ENCODE peak calls at places on chromosomes 6 and 20, in six cellular contexts. G is IMR-90, J is body of pancreas, V is HCT116, O is testis, X is lung. E is an unnamed sample.

GRCh38 chr6:43770417-43771209 is 602 bp downstream of the VEGFA start:
- DNase-seq in G (peak; percentile 69), J (peak; percentile 80), V (no peak), O (peak; percentile 56), X (peak; percentile 75), E (peak; percentile 71)

GRCh38 chr20:50689864-50690263 is 1.5 kb downstream of the RIPOR3 start:
- DNase-seq in G (no peak), J (peak; percentile 90), V (no peak), O (peak; percentile 34), X (no peak), E (no peak)

GRCh38 chr20:266604-267562 is 9.4 kb downstream of the DEFB132 start:
- DNase-seq in G (peak; percentile 62), J (peak; percentile 91), V (peak; percentile 65), O (peak; percentile 93), X (peak; percentile 92), E (peak; percentile 93)

GRCh38 chr6:160972111-160972510 is 19.5 kb upstream of the MAP3K4 start:
- DNase-seq in G (peak; percentile 97), J (no peak), V (no peak), O (no peak), X (no peak), E (no peak)

GRCh38 chr20:51629399-51630058 is 87.0 kb upstream of the NFATC2 start:
- DNase-seq in G (no peak), J (no peak), V (no peak), O (no peak), X (no peak), E (no peak)

GRCh38 chr6:354631-355280 is 36.8 kb upstream of the IRF4 start:
- DNase-seq in G (no peak), J (no peak), V (no peak), O (no peak), X (no peak), E (no peak)

GRCh38 chr20:31670371-31671228 is 32.9 kb downstream of the COX4I2 start:
- DNase-seq in G (peak; percentile 75), J (peak; percentile 93), V (no peak), O (peak; percentile 56), X (peak; percentile 49), E (peak; percentile 77)

GRCh38 chr20:58781138-58781537 is 69.6 kb downstream of the GNAS-AS1 start:
- DNase-seq in G (no peak), J (no peak), V (no peak), O (no peak), X (no peak), E (no peak)

GRCh38 chr20:38170914-38171300 is 5.8 kb upstream of the TGM2 start:
- DNase-seq in G (no peak), J (no peak), V (no peak), O (no peak), X (no peak), E (no peak)

GRCh38 chr6:137949686-137950390 is 82.8 kb downstream of the TNFAIP3 start:
- DNase-seq in G (no peak), J (no peak), V (no peak), O (no peak), X (no peak), E (no peak)
- H3K4me1 ChIP-seq in G (no peaks in the 10 kb centered on the region), J (no peaks in the 10 kb centered on the region), V (no peaks in the 10 kb centered on the region), O (no peaks in the 10 kb centered on the region), X (no peaks in the 10 kb centered on the region), E (no peaks in the 10 kb centered on the region)

GRCh38 chr6:16241321-16241689 is 2.9 kb downstream of the GMPR start:
- DNase-seq in G (no peak), J (no peak), V (no peak), O (no peak), X (no peak), E (no peak)

GRCh38 chr6:16244869-16245451 is 6.6 kb downstream of the GMPR start:
- DNase-seq in G (peak; percentile 51), J (peak; percentile 46), V (no peak), O (no peak), X (no peak), E (peak; percentile 55)

GRCh38 chr6:16243664-16244063 is 5.3 kb downstream of the GMPR start:
- DNase-seq in G (no peak), J (no peak), V (no peak), O (no peak), X (no peak), E (no peak)

GRCh38 chr6:16243055-16243454 is 4.7 kb downstream of the GMPR start:
- DNase-seq in G (peak; percentile 87), J (peak; percentile 12), V (no peak), O (no peak), X (no peak), E (no peak)

DNA sequence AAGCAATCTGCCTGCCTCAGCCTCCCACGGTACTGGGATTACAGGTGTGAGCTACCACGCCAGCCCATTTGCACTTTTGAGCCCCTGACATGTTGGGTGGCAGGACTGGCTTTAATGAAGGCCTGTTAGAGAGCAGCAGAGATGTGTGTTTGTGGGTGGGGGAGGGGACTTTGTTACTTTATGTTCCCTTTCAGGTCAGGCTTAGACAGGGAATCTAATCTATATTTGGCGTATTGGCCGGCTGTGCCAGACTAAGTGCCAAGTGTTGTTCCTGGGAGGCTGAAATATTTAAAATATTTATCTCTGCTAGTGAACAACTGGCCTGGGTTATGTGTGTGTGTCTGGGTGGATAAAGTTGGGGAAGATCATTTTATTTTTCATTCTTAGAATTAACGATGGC is 6.1 kb downstream of the GMPR start:
- DNase-seq in G (no peak), J (peak; percentile 39), V (no peak), O (peak; percentile 54), X (no peak), E (no peak)
- H3K27ac ChIP-seq in G (no peak overlapping the region), J (peak overlapping the region; percentile 39), V (no peak overlapping the region), O (peak overlapping the region; percentile 36), X (peak overlapping the region; percentile 75), E (peak overlapping the region; percentile 40)

GRCh38 chr6:111842891-111843290 is 30.4 kb downstream of the FYN start:
- DNase-seq in G (peak; percentile 34), J (no peak), V (no peak), O (no peak), X (no peak), E (no peak)
- H3K4me1 ChIP-seq in G (peaks cover 21% of the 10 kb centered on the region), J (peaks cover 3% of the 10 kb centered on the region), V (no peaks in the 10 kb centered on the region), O (peaks cover 22% of the 10 kb centered on the region), X (peaks cover 29% of the 10 kb centered on the region), E (peaks cover 55% of the 10 kb centered on the region)

GRCh38 chr6:12528171-12528570 is 188.4 kb upstream of the PHACTR1 start:
- DNase-seq in G (no peak), J (no peak), V (no peak), O (no peak), X (no peak), E (no peak)
- H3K27ac ChIP-seq in G (no peak overlapping the region), J (no peak overlapping the region), V (no peak overlapping the region), O (no peak overlapping the region), X (peak overlapping the region; percentile 25), E (no peak overlapping the region)

DNA sequence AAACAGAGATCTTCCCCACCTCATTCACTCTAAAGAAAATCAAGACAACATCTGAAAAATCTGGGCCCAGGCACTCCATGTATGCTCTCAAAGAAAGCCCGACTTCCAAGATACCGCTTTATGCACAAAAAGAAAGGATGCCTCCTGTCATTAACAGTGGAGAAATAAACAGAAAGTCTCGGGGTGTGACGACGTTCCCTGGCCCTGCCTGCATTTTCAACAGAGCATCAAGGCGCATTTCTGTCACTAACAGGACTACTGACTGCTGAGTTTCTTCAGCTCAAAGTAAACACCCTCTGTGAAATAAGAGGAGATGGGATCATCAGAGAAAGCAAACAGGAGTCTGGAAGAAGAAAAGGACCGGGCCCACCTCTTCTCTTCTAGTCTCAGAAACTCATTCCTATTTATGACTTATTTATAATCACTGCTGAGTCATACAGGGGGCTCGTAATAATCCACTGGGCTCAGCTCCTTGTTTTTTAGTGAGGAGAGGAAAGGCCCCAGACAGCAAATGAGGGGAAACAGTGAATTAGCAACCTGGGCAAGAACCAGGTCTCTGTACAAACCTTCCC is 99.7 kb downstream of the ZMYND8 start:
- DNase-seq in G (peak; percentile 81), J (no peak), V (no peak), O (no peak), X (no peak), E (no peak)
- H3K4me1 ChIP-seq in G (peaks cover 16% of the 10 kb centered on the region), J (peaks cover 22% of the 10 kb centered on the region), V (peaks cover 6% of the 10 kb centered on the region), O (peaks cover 31% of the 10 kb centered on the region), X (peaks cover 6% of the 10 kb centered on the region), E (peaks cover 26% of the 10 kb centered on the region)

GRCh38 chr20:53296451-53297153 is 297.0 kb downstream of the ZNF217 start:
- DNase-seq in G (no peak), J (no peak), V (no peak), O (no peak), X (no peak), E (no peak)
- H3K27ac ChIP-seq in G (no peak overlapping the region), J (no peak overlapping the region), V (no peak overlapping the region), O (no peak overlapping the region), X (no peak overlapping the region), E (no peak overlapping the region)

GRCh38 chr6:33320315-33321181 is 3.0 kb upstream of the ZBTB22 start:
- DNase-seq in G (peak; percentile 96), J (peak; percentile 74), V (no peak), O (peak; percentile 84), X (peak; percentile 39), E (no peak)
- H3K4me1 ChIP-seq in G (peaks cover 31% of the 10 kb centered on the region), J (peaks cover 58% of the 10 kb centered on the region), V (peaks cover 30% of the 10 kb centered on the region), O (peaks cover 40% of the 10 kb centered on the region), X (peaks cover 6% of the 10 kb centered on the region), E (peaks cover 50% of the 10 kb centered on the region)

GRCh38 chr20:62557999-62558408 is 82.2 kb upstream of the GATA5 start:
- DNase-seq in G (no peak), J (no peak), V (no peak), O (no peak), X (no peak), E (no peak)

GRCh38 chr20:62560162-62560561 is 82.1 kb upstream of the SLCO4A1 start:
- DNase-seq in G (no peak), J (no peak), V (no peak), O (no peak), X (no peak), E (no peak)

GRCh38 chr20:62557425-62557824 is 81.6 kb upstream of the GATA5 start:
- DNase-seq in G (no peak), J (peak; percentile 44), V (peak; percentile 18), O (no peak), X (no peak), E (no peak)

GRCh38 chr20:62561182-62561581 is 81.1 kb upstream of the SLCO4A1 start:
- DNase-seq in G (no peak), J (no peak), V (no peak), O (no peak), X (no peak), E (no peak)

GRCh38 chr20:62558779-62559178 is 83.0 kb upstream of the GATA5 start:
- DNase-seq in G (no peak), J (no peak), V (no peak), O (no peak), X (no peak), E (no peak)
- H3K27ac ChIP-seq in G (no peak overlapping the region), J (no peak overlapping the region), V (no peak overlapping the region), O (no peak overlapping the region), X (peak overlapping the region; percentile 84), E (no peak overlapping the region)

GRCh38 chr6:15253107-15254073 is 7.5 kb downstream of the JARID2 start:
- DNase-seq in G (no peak), J (no peak), V (no peak), O (no peak), X (no peak), E (no peak)
- H3K4me1 ChIP-seq in G (peaks cover 5% of the 10 kb centered on the region), J (peaks cover 56% of the 10 kb centered on the region), V (peaks cover 20% of the 10 kb centered on the region), O (peaks cover 27% of the 10 kb centered on the region), X (peaks cover 38% of the 10 kb centered on the region), E (peaks cover 27% of the 10 kb centered on the region)

E was measured in thyroid gland.